ENCODE peak calls at places on chromosomes 12 and 14, in seven cellular contexts. C is HFF-Myc; Z is effector memory CD4-positive, alpha-beta T cell; Q is MG63; W is activated CD4-positive, alpha-beta T cell treated with anti-CD3 and anti-CD28 coated beads, Interleukin-2, amount 50 U/mL, for 1 hour; J is Jurkat, Clone E6-1; U is fibroblast of lung. Y is an unnamed sample.

GRCh38 chr14:65774041-65774440 is 361.5 kb downstream of the FUT8 start:
- DNase-seq in C (no peak), Z (no peak), Q (no peak), W (no peak), J (no peak), U (no peak), Y (no peak)

GRCh38 chr14:23119362-23120327 is 590 bp upstream of the CEBPE start:
- DNase-seq in C (no peak), Z (peak), Q (no peak), W (peak), J (peak), U (no peak), Y (no peak)

GRCh38 chr12:101671157-101671791 is 26.2 kb upstream of the CHPT1 start:
- DNase-seq in C (no peak), Z (no peak), Q (no peak), W (no peak), J (peak), U (no peak), Y (no peak)

GRCh38 chr14:74616507-74616906 is 4.5 kb upstream of the LTBP2 start:
- DNase-seq in C (no peak), Z (no peak), Q (peak), W (no peak), J (no peak), U (peak), Y (no peak)

GRCh38 chr14:99725774-99726537 is 41.9 kb downstream of the CYP46A1 start:
- DNase-seq in C (no peak), Z (no peak), Q (no peak), W (no peak), J (no peak), U (no peak), Y (no peak)

GRCh38 chr12:128920468-128920867 is 67.2 kb downstream of the GLT1D1 start:
- DNase-seq in C (no peak), Z (no peak), Q (peak), W (no peak), J (no peak), U (peak), Y (no peak)

GRCh38 chr12:113862570-113863454 is 103.3 kb downstream of the RBM19 start:
- DNase-seq in C (peak), Z (no peak), Q (peak), W (no peak), J (peak), U (peak), Y (no peak)

GRCh38 chr14:94129111-94129757 is at the start of gene IFI27L2:
- DNase-seq in C (no peak), Z (peak), Q (peak), W (peak), J (peak), U (peak), Y (peak)

GRCh38 chr14:95045255-95045701 is 112.1 kb downstream of the DICER1 start:
- DNase-seq in C (no peak), Z (no peak), Q (no peak), W (no peak), J (no peak), U (no peak), Y (no peak)

GRCh38 chr12:106976668-106977067 is 10.3 kb downstream of the MTERF2 start:
- DNase-seq in C (no peak), Z (no peak), Q (peak), W (no peak), J (no peak), U (peak), Y (no peak)

Y was measured in prostate gland.